ENCODE peak calls at places on chromosomes 16 and 17, in four cellular contexts. One of them, this sample, is unnamed.
A peak's percentile ranks its signal among the peaks of the same experiment; 100 is the strongest.

GRCh38 chr16:58267524-58268243 is 27.1 kb downstream of the PRSS54 start:
- DNase-seq in CD8-positive, alpha-beta T cell: no peak
- DNase-seq in neural crest cell: no peak
- DNase-seq in mesothelial cell of epicardium: no peak
- DNase-seq in this sample: no peak

GRCh38 chr17:40813804-40814203 is 8.6 kb downstream of the KRT10 start:
- DNase-seq in neural crest cell: no peak
- DNase-seq in CD8-positive, alpha-beta T cell: no peak
- DNase-seq in mesothelial cell of epicardium: no peak
- DNase-seq in this sample: no peak

GRCh38 chr17:2042355-2042929 is 620 bp downstream of the OVCA2 start:
- DNase-seq in CD8-positive, alpha-beta T cell: no peak
- DNase-seq in mesothelial cell of epicardium: peak; percentile 51
- DNase-seq in neural crest cell: no peak
- DNase-seq in this sample: no peak

GRCh38 chr17:81821603-81822311 is 11.3 kb downstream of the MCRIP1 start:
- DNase-seq in CD8-positive, alpha-beta T cell: no peak
- DNase-seq in mesothelial cell of epicardium: no peak
- DNase-seq in neural crest cell: peak; percentile 38
- DNase-seq in this sample: peak; percentile 88

GRCh38 chr16:14056970-14057369 is 14.1 kb upstream of the MRTFB start:
- DNase-seq in neural crest cell: no peak
- DNase-seq in CD8-positive, alpha-beta T cell: no peak
- DNase-seq in mesothelial cell of epicardium: no peak
- DNase-seq in this sample: no peak

GRCh38 chr17:57260325-57261083 is 4.2 kb downstream of the MSI2 start:
- DNase-seq in mesothelial cell of epicardium: no peak
- DNase-seq in neural crest cell: no peak
- DNase-seq in CD8-positive, alpha-beta T cell: no peak
- DNase-seq in this sample: no peak

GRCh38 chr16:31355701-31356100 is 725 bp downstream of the ITGAX start:
- DNase-seq in CD8-positive, alpha-beta T cell: no peak
- DNase-seq in mesothelial cell of epicardium: no peak
- DNase-seq in neural crest cell: no peak
- DNase-seq in this sample: no peak

GRCh38 chr16:52677487-52677886 is 130.5 kb upstream of the TOX3 start:
- DNase-seq in neural crest cell: no peak
- DNase-seq in mesothelial cell of epicardium: no peak
- DNase-seq in CD8-positive, alpha-beta T cell: no peak
- DNase-seq in this sample: peak; percentile 16

GRCh38 chr16:57577691-57578224 is 35.3 kb downstream of the ADGRG5 start:
- DNase-seq in mesothelial cell of epicardium: no peak
- DNase-seq in neural crest cell: no peak
- DNase-seq in CD8-positive, alpha-beta T cell: peak; percentile 49
- DNase-seq in this sample: no peak

GRCh38 chr17:61324540-61324868 is 75.1 kb upstream of the TBX2 start:
- DNase-seq in CD8-positive, alpha-beta T cell: no peak
- DNase-seq in neural crest cell: no peak
- DNase-seq in mesothelial cell of epicardium: no peak
- DNase-seq in this sample: no peak

GRCh38 chr16:2450975-2451381 is 8.9 kb upstream of the TEDC2 start:
- DNase-seq in neural crest cell: no peak
- DNase-seq in CD8-positive, alpha-beta T cell: no peak
- DNase-seq in mesothelial cell of epicardium: no peak
- DNase-seq in this sample: no peak

GRCh38 chr17:50779747-50780363 is 12.5 kb upstream of the ANKRD40CL start:
- DNase-seq in mesothelial cell of epicardium: no peak
- DNase-seq in CD8-positive, alpha-beta T cell: peak; percentile 49
- DNase-seq in neural crest cell: no peak
- DNase-seq in this sample: no peak

GRCh38 chr16:83843657-83844056 is 35.9 kb downstream of the HSBP1 start:
- DNase-seq in CD8-positive, alpha-beta T cell: no peak
- DNase-seq in neural crest cell: no peak
- DNase-seq in mesothelial cell of epicardium: no peak
- DNase-seq in this sample: no peak

GRCh38 chr17:2412561-2413021 is 11.7 kb upstream of the MNT start:
- DNase-seq in mesothelial cell of epicardium: no peak
- DNase-seq in neural crest cell: no peak
- DNase-seq in CD8-positive, alpha-beta T cell: no peak
- DNase-seq in this sample: no peak

GRCh38 chr17:40611840-40612509 is 35.6 kb downstream of the SMARCE1 start:
- DNase-seq in neural crest cell: no peak
- DNase-seq in mesothelial cell of epicardium: no peak
- DNase-seq in CD8-positive, alpha-beta T cell: no peak
- DNase-seq in this sample: no peak

GRCh38 chr16:24609740-24610420 is 70.5 kb downstream of the RBBP6 start:
- DNase-seq in CD8-positive, alpha-beta T cell: no peak
- DNase-seq in mesothelial cell of epicardium: peak; percentile 76
- DNase-seq in neural crest cell: peak; percentile 39
- DNase-seq in this sample: peak; percentile 55

GRCh38 chr17:6430769-6431168 is 4.2 kb downstream of the AIPL1 start:
- DNase-seq in CD8-positive, alpha-beta T cell: no peak
- DNase-seq in mesothelial cell of epicardium: no peak
- DNase-seq in neural crest cell: no peak
- DNase-seq in this sample: no peak

GRCh38 chr17:68641276-68642117 is 40.3 kb upstream of the FAM20A start:
- DNase-seq in mesothelial cell of epicardium: no peak
- DNase-seq in neural crest cell: no peak
- DNase-seq in CD8-positive, alpha-beta T cell: no peak
- DNase-seq in this sample: no peak

GRCh38 chr17:11997147-11997971 is at the start of gene ZNF18:
- DNase-seq in mesothelial cell of epicardium: peak; percentile 97
- DNase-seq in CD8-positive, alpha-beta T cell: peak; percentile 96
- DNase-seq in neural crest cell: peak; percentile 86
- DNase-seq in this sample: peak; percentile 93

GRCh38 chr16:11361751-11362742 is 16.8 kb downstream of the RMI2 start:
- DNase-seq in mesothelial cell of epicardium: no peak
- DNase-seq in CD8-positive, alpha-beta T cell: peak; percentile 28
- DNase-seq in neural crest cell: no peak
- DNase-seq in this sample: no peak

GRCh38 chr17:80124351-80124981 is 22.5 kb downstream of the EIF4A3 start:
- DNase-seq in mesothelial cell of epicardium: peak; percentile 38
- DNase-seq in neural crest cell: peak; percentile 40
- DNase-seq in CD8-positive, alpha-beta T cell: no peak
- DNase-seq in this sample: peak; percentile 54

GRCh38 chr17:42674755-42675347 is 1.9 kb downstream of the PLEKHH3 start:
- DNase-seq in mesothelial cell of epicardium: no peak
- DNase-seq in CD8-positive, alpha-beta T cell: no peak
- DNase-seq in neural crest cell: no peak
- DNase-seq in this sample: peak; percentile 32

GRCh38 chr17:41965694-41966375 is 760 bp upstream of the CNP start:
- DNase-seq in neural crest cell: no peak
- DNase-seq in mesothelial cell of epicardium: peak; percentile 59
- DNase-seq in CD8-positive, alpha-beta T cell: peak; percentile 70
- DNase-seq in this sample: peak; percentile 94

GRCh38 chr16:1862394-1862793 is 9.6 kb downstream of the MEIOB start:
- DNase-seq in CD8-positive, alpha-beta T cell: no peak
- DNase-seq in mesothelial cell of epicardium: no peak
- DNase-seq in neural crest cell: no peak
- DNase-seq in this sample: no peak

GRCh38 chr16:66359811-66360608 is 6.5 kb upstream of the CDH5 start:
- DNase-seq in neural crest cell: no peak
- DNase-seq in CD8-positive, alpha-beta T cell: no peak
- DNase-seq in mesothelial cell of epicardium: no peak
- DNase-seq in this sample: no peak

GRCh38 chr16:70685061-70685937 is 554 bp downstream of the MTSS2 start:
- DNase-seq in CD8-positive, alpha-beta T cell: no peak
- DNase-seq in neural crest cell: peak; percentile 32
- DNase-seq in mesothelial cell of epicardium: no peak
- DNase-seq in this sample: peak; percentile 43

GRCh38 chr17:71633391-71633849 is 487.4 kb upstream of the SOX9 start:
- DNase-seq in CD8-positive, alpha-beta T cell: no peak
- DNase-seq in mesothelial cell of epicardium: no peak
- DNase-seq in neural crest cell: no peak
- DNase-seq in this sample: peak; percentile 21

GRCh38 chr17:62675701-62676100 is 48.2 kb downstream of the MRC2 start:
- DNase-seq in neural crest cell: no peak
- DNase-seq in CD8-positive, alpha-beta T cell: no peak
- DNase-seq in mesothelial cell of epicardium: no peak
- DNase-seq in this sample: no peak

GRCh38 chr17:62675260-62675659 is 47.8 kb downstream of the MRC2 start:
- DNase-seq in neural crest cell: no peak
- DNase-seq in mesothelial cell of epicardium: no peak
- DNase-seq in CD8-positive, alpha-beta T cell: no peak
- DNase-seq in this sample: no peak

GRCh38 chr17:62674363-62674739 is 46.9 kb downstream of the MRC2 start:
- DNase-seq in neural crest cell: no peak
- DNase-seq in CD8-positive, alpha-beta T cell: no peak
- DNase-seq in mesothelial cell of epicardium: no peak
- DNase-seq in this sample: no peak

GRCh38 chr17:62673614-62674362 is 46.3 kb downstream of the MRC2 start:
- DNase-seq in mesothelial cell of epicardium: no peak
- DNase-seq in neural crest cell: no peak
- DNase-seq in CD8-positive, alpha-beta T cell: no peak
- DNase-seq in this sample: no peak

DNA sequence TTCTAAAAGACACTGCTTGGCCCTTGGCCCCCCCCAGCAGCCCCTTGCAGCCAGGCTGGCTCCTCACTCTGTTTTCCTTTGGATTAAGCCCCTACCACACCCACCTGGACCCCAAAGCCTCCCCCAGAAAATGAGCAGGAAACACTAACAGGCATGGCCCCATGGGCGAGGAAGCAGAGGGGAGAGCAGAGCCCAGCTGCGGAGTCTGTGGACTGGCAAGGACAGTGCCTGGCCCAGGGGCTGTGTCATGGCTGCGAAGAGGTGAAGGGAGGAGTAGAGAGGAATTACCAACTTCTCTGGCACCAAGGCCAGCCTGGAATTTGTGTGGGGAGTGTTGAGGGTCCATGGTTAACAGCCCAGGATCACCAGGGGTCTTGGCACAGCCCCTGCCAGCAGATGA is 47.4 kb downstream of the MRC2 start:
- DNase-seq in mesothelial cell of epicardium: no peak
- DNase-seq in CD8-positive, alpha-beta T cell: no peak
- DNase-seq in neural crest cell: no peak
- DNase-seq in this sample: no peak
- TF ChIP-seq CTCF in mesothelial cell of epicardium: no peak
- TF ChIP-seq CTCF in CD8-positive, alpha-beta T cell: no peak
- TF ChIP-seq CTCF in neural crest cell: no peak
- TF ChIP-seq CTCF in this sample: no peak

DNA sequence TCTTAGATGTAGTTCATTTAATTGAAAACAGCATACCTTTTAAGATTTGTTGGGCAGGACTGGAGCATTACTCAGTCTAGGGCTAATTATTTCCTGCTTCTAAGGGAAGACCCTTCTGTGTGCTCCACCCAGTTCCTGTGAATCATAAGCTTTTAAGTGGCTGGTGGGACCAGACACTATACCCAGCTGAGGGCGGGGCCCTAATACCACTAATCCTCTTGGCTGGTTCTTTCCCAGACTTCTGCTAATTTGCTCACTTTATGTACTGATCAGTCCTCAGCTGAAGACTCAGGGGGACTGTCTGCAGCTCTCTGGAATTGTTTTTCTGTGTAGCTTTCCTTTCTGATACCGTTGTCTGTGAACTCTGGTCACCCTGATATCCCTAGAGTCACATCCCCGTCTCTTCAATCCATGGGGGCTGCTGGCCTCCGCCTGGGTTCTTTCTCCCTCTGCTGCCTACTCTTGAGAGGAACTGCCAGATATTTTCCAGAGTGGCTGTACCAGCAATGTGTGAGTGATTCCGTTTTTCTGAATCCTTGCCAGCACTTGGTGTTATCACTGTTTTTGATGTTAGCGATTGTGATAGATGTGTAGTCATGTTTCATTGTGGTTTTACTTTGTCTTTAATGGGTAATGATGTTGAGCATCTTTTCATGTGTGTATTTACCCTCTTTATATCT is 35.1 kb downstream of the MFSD11 start:
- DNase-seq in neural crest cell: no peak
- DNase-seq in mesothelial cell of epicardium: no peak
- DNase-seq in CD8-positive, alpha-beta T cell: peak; percentile 66
- DNase-seq in this sample: peak; percentile 36
- TF ChIP-seq CTCF in neural crest cell: no peak
- TF ChIP-seq CTCF in mesothelial cell of epicardium: no peak
- TF ChIP-seq CTCF in CD8-positive, alpha-beta T cell: no peak
- TF ChIP-seq CTCF in this sample: no peak

GRCh38 chr17:9557846-9558245 is 17.8 kb downstream of the STX8 start:
- DNase-seq in CD8-positive, alpha-beta T cell: no peak
- DNase-seq in neural crest cell: no peak
- DNase-seq in mesothelial cell of epicardium: no peak
- DNase-seq in this sample: no peak
- TF ChIP-seq CTCF in CD8-positive, alpha-beta T cell: no peak
- TF ChIP-seq CTCF in neural crest cell: no peak
- TF ChIP-seq CTCF in mesothelial cell of epicardium: no peak
- TF ChIP-seq CTCF in this sample: no peak

GRCh38 chr17:45018514-45019176 is 32.8 kb downstream of the DCAKD start:
- DNase-seq in CD8-positive, alpha-beta T cell: no peak
- DNase-seq in mesothelial cell of epicardium: no peak
- DNase-seq in neural crest cell: peak; percentile 23
- DNase-seq in this sample: no peak

GRCh38 chr17:45016237-45016636 is 35.2 kb downstream of the DCAKD start:
- DNase-seq in CD8-positive, alpha-beta T cell: no peak
- DNase-seq in mesothelial cell of epicardium: no peak
- DNase-seq in neural crest cell: no peak
- DNase-seq in this sample: no peak

GRCh38 chr17:45013021-45013997 is 38.1 kb downstream of the DCAKD start:
- DNase-seq in mesothelial cell of epicardium: no peak
- DNase-seq in neural crest cell: no peak
- DNase-seq in CD8-positive, alpha-beta T cell: no peak
- DNase-seq in this sample: no peak

GRCh38 chr17:45019177-45019711 is 32.2 kb downstream of the DCAKD start:
- DNase-seq in neural crest cell: peak; percentile 26
- DNase-seq in CD8-positive, alpha-beta T cell: peak; percentile 22
- DNase-seq in mesothelial cell of epicardium: peak; percentile 62
- DNase-seq in this sample: peak; percentile 73

DNA sequence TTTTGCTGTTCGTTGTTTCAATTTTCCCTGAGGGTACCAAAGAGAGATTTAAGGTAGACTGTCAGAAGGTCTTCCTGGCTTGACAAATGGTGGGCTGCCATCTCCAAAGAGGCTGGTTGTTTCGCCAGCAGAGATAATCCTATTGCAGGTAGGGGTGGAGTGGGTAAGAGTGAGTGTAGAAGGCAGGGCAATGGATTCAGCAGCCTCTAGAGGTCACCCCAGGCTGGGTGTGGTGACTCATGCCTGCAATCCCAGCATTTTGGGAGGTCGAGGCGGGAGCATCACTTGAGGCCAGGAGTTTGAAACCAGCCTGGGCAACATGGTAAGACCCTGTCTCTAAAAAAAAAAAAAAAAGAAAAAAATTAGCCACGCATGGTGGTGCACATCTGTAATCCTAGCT is 34.6 kb downstream of the DCAKD start:
- DNase-seq in mesothelial cell of epicardium: no peak
- DNase-seq in CD8-positive, alpha-beta T cell: no peak
- DNase-seq in neural crest cell: no peak
- DNase-seq in this sample: peak; percentile 52
- TF ChIP-seq CTCF in mesothelial cell of epicardium: no peak
- TF ChIP-seq CTCF in CD8-positive, alpha-beta T cell: no peak
- TF ChIP-seq CTCF in neural crest cell: peak; percentile 34
- TF ChIP-seq CTCF in this sample: no peak

GRCh38 chr16:21952040-21952792 is 945 bp upstream of the UQCRC2 start:
- DNase-seq in neural crest cell: peak; percentile 48
- DNase-seq in CD8-positive, alpha-beta T cell: peak; percentile 77
- DNase-seq in mesothelial cell of epicardium: peak; percentile 66
- DNase-seq in this sample: peak; percentile 80
- TF ChIP-seq CTCF in neural crest cell: no peak
- TF ChIP-seq CTCF in CD8-positive, alpha-beta T cell: no peak
- TF ChIP-seq CTCF in mesothelial cell of epicardium: no peak
- TF ChIP-seq CTCF in this sample: no peak